ENCODE peak calls at places on chromosomes 12 and 14, in ten cellular contexts. G is activated CD4-positive, alpha-beta T cell treated with anti-CD3 and anti-CD28 coated beads for 48 hours; R is GM12891; K is hepatic stellate cell; T is C1 segment of cervical spinal cord; M is ELR; V is RWPE1; P is mesenchymal stem cell; O is Calu3; S is T-helper 1 cell. D is an unnamed sample.

GRCh38 chr12:131963381-131963780 is 13.6 kb downstream of the EP400 start:
- DNase-seq in P (no peak), T (no peak), M (no peak), R (no peak), V (no peak), K (no peak), S (no peak), G (no peak), O (no peak), D (no peak)

GRCh38 chr12:25495336-25496097 is 57.6 kb downstream of the LMNTD1 start:
- DNase-seq in R (no peak), K (peak; percentile 47), O (peak; percentile 2), S (no peak), G (no peak), T (no peak), M (peak; percentile 91), V (peak; percentile 47), P (peak; percentile 72), D (peak; percentile 49)

GRCh38 chr14:100679707-100680438 is 46.8 kb upstream of the DLK1 start:
- DNase-seq in V (no peak), G (no peak), O (no peak), P (peak; percentile 97), M (peak; percentile 60), K (peak; percentile 38), R (no peak), T (no peak), S (no peak), D (no peak)

GRCh38 chr14:23723911-23724310 is 87.7 kb downstream of the DHRS2 start:
- DNase-seq in V (peak; percentile 15), K (no peak), O (no peak), P (no peak), R (no peak), S (no peak), G (no peak), M (no peak), T (no peak), D (no peak)

GRCh38 chr14:50801706-50802105 is 29.3 kb downstream of the NIN start:
- DNase-seq in K (no peak), S (no peak), M (peak; percentile 81), O (no peak), G (no peak), T (no peak), V (no peak), P (peak; percentile 42), R (no peak), D (no peak)

GRCh38 chr14:99177876-99178630 is 93.9 kb downstream of the BCL11B start:
- DNase-seq in M (no peak), R (no peak), P (no peak), V (no peak), K (no peak), S (no peak), T (no peak), G (no peak), O (no peak), D (no peak)

GRCh38 chr12:63206908-63207307 is 55.9 kb upstream of the AVPR1A start:
- DNase-seq in V (peak; percentile 31), T (no peak), K (no peak), R (no peak), P (peak; percentile 6), S (no peak), O (no peak), M (peak; percentile 15), G (no peak), D (peak; percentile 19)

GRCh38 chr12:6146509-6146908 is 22.0 kb upstream of the VWF start:
- DNase-seq in O (no peak), S (no peak), T (no peak), G (no peak), R (no peak), M (no peak), K (no peak), V (no peak), P (no peak), D (no peak)

D was measured in stromal cell of bone marrow.